ENCODE peak calls at places on chromosomes 13 and 19, in eight cellular contexts. Y is upper lobe of right lung; G is colonic mucosa; D is cardiac muscle cell; O is transverse colon; X is naive thymus-derived CD4-positive, alpha-beta T cell; W is uterus; I is upper lobe of left lung. A is an unnamed sample. For H3K27me3 and H3K36me3, the result is how much of the 10 kb centered on the place peaks cover.

GRCh38 chr13:79936368-79937136 is 404.4 kb downstream of the SPRY2 start:
- DNase-seq in Y (no peak), G (no peak), D (no peak), O (no peak), X (no peak), W (peak), I (no peak), A (no peak)

GRCh38 chr19:53989600-53990533 is 1.6 kb upstream of the CACNG6 start:
- DNase-seq in Y (no peak), G (no peak), D (no peak), O (no peak), X (no peak), W (no peak), I (no peak), A (peak)

GRCh38 chr19:51158474-51159129 is 16.5 kb downstream of the SIGLEC7 start:
- DNase-seq in Y (no peak), G (peak), D (peak), O (peak), X (peak), W (no peak), I (peak), A (peak)

GRCh38 chr13:27349458-27349857 is 75.0 kb upstream of the GTF3A start:
- DNase-seq in Y (no peak), G (no peak), D (no peak), O (no peak), X (no peak), W (no peak), I (no peak), A (no peak)

GRCh38 chr19:2441096-2441752 is 13.8 kb upstream of the TIMM13 start:
- DNase-seq in Y (no peak), G (no peak), D (no peak), O (no peak), X (no peak), W (no peak), I (no peak), A (no peak)

GRCh38 chr19:56838930-56839664 is 1.4 kb downstream of the PEG3 start:
- DNase-seq in Y (peak), G (peak), D (no peak), O (peak), X (no peak), W (peak), I (peak), A (no peak)

GRCh38 chr13:60230593-60230992 is 66.9 kb upstream of the DIAPH3 start:
- DNase-seq in Y (no peak), G (no peak), D (peak), O (no peak), X (no peak), W (no peak), I (no peak), A (no peak)

GRCh38 chr19:42148270-42148669 is 16.0 kb upstream of the POU2F2 start:
- DNase-seq in Y (no peak), G (no peak), D (no peak), O (no peak), X (peak), W (no peak), I (no peak), A (no peak)

GRCh38 chr19:56750658-56751057 is 79.1 kb upstream of the ZNF835 start:
- DNase-seq in Y (no peak), G (no peak), D (no peak), O (no peak), X (no peak), W (no peak), I (no peak), A (no peak)

GRCh38 chr19:12701596-12702282 is 5.3 kb upstream of the FBXW9 start:
- DNase-seq in Y (no peak), G (no peak), D (no peak), O (no peak), X (no peak), W (no peak), I (no peak), A (peak)

GRCh38 chr13:109119886-109120285 is 490.5 kb downstream of the MYO16 start:
- DNase-seq in Y (no peak), G (no peak), D (no peak), O (no peak), X (no peak), W (no peak), I (no peak), A (no peak)

GRCh38 chr13:109121826-109122225 is 492.4 kb downstream of the MYO16 start:
- DNase-seq in Y (no peak), G (no peak), D (no peak), O (no peak), X (no peak), W (no peak), I (no peak), A (no peak)

GRCh38 chr13:109126973-109127615 is 497.7 kb downstream of the MYO16 start:
- DNase-seq in Y (no peak), G (no peak), D (no peak), O (no peak), X (no peak), W (no peak), I (no peak), A (no peak)

GRCh38 chr13:109123971-109124370 is 494.6 kb downstream of the MYO16 start:
- DNase-seq in Y (no peak), G (no peak), D (peak), O (no peak), X (no peak), W (no peak), I (no peak), A (peak)
- H3K27me3 ChIP-seq in Y (under half), G (under half), D (under half), O (under half), X (under half), W (under half), I (under half), A (under half)

DNA sequence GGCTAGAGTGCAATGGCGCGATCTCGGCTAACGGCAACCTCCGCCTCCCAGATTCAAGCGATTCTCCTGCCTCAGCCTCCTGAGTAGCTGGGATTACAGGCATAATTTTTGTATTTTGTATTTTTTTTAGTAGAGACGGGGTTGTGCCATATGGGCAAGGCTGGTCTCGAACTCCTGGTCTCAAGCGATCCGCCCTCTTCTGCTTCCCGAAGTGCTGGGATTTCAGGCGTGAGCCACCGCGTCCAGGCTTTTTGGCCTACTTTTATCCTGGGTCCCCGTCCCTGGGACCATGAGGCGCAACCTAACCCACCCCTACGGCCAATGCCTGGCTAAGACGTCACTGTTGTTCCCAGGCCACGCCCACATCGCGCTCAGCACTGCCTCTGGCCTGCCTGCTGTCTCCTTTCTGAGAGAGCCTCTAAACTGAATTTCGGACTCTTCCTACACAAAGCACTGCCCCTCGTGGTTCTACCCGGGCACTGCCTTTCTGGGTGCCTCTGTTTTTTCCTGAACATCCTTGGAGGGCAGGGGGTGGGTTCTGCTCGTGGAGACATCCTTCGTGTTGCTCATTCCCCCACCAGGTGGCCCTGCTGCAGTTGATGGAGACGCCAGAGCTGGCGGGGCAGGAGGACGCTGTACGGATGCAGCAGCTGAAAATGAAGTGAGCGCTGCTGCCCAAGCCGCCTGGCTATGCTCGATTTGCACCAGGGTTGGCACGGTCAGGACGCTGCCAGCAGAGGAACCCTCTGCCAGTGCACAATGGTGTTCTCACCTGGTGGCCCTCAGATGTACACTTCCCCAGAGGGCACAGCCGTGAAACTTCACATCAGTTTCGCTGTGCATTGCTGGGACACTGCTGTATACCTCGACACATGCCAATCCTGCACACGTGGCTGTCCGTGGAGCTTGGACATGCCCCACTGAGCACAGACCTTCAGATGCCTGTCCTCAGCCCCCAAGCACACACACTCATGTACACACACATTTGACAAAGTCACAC is 2.0 kb downstream of the REX1BD start:
- DNase-seq in Y (peak), G (no peak), D (peak), O (peak), X (no peak), W (no peak), I (no peak), A (peak)
- H3K36me3 ChIP-seq in Y (under half), G (under half), D (under half), O (under half), X (under half), W (under half), I (under half), A (under half)

GRCh38 chr13:33017410-33017929 is 1.2 kb downstream of the KL start:
- DNase-seq in Y (no peak), G (peak), D (peak), O (peak), X (peak), W (peak), I (peak), A (peak)

GRCh38 chr13:33018886-33019285 is 2.7 kb downstream of the KL start:
- DNase-seq in Y (no peak), G (no peak), D (no peak), O (no peak), X (no peak), W (no peak), I (no peak), A (no peak)

GRCh38 chr13:33015275-33015674 is 948 bp upstream of the KL start:
- DNase-seq in Y (no peak), G (no peak), D (no peak), O (no peak), X (no peak), W (peak), I (peak), A (peak)

GRCh38 chr13:33015791-33016323 is 366 bp upstream of the KL start:
- DNase-seq in Y (peak), G (peak), D (peak), O (peak), X (no peak), W (peak), I (peak), A (peak)

GRCh38 chr13:33016414-33017409 is at the start of gene KL:
- DNase-seq in Y (peak), G (peak), D (peak), O (peak), X (peak), W (no peak), I (peak), A (peak)
- H3K27me3 ChIP-seq in Y (under half), G (under half), D (half or more), O (under half), X (under half), W (under half), I (under half), A (under half)

DNA sequence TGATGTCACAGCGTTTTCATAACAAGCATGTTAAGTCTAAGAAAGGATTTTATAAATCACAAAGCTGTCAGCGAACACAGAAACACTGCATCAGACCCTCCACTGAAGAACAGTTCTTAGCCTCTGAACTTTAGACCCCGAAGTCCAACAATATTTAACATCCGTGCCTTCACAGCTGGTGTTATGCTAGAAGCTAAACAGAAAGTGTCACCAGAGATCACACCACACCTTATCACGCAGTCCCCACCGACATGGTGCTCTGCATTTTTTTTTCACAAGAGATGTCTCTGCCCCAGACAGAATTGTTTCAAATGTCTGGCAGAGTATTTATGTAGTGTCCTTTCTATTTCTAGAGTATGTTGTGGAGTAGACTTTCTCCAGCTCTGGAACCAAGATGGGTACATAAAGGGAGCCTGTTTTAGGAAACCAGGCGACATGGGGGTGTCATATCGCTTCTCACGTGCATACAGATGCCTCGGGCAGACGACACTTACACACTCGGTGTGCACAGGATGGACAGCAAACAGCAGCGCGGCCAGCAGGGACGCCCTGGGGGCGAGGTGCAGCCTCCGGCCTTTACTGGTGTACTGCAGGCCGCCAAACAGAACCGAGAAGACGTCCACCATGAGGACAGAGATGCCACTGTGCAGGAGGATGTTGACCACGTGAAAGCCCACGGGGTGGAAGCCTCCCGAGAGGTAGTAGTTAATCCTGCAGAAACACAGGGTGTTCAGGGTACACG is 12.0 kb downstream of the TMTC4 start:
- DNase-seq in Y (no peak), G (no peak), D (no peak), O (no peak), X (no peak), W (no peak), I (no peak), A (no peak)
- H3K36me3 ChIP-seq in Y (half or more), G (under half), D (under half), O (under half), X (under half), W (under half), I (half or more), A (under half)

GRCh38 chr19:6026390-6026897 is 48.5 kb upstream of the RANBP3 start:
- DNase-seq in Y (peak), G (no peak), D (no peak), O (no peak), X (no peak), W (no peak), I (no peak), A (no peak)
- H3K27me3 ChIP-seq in Y (under half), G (under half), D (under half), O (under half), X (under half), W (under half), I (under half), A (under half)

GRCh38 chr13:34822681-34823080 is 119.4 kb upstream of the NBEA start:
- DNase-seq in Y (no peak), G (no peak), D (no peak), O (no peak), X (no peak), W (no peak), I (no peak), A (no peak)

GRCh38 chr13:34826432-34826831 is 115.6 kb upstream of the NBEA start:
- DNase-seq in Y (no peak), G (no peak), D (no peak), O (no peak), X (no peak), W (no peak), I (no peak), A (no peak)
- H3K36me3 ChIP-seq in Y (under half), G (under half), D (under half), O (under half), X (under half), W (under half), I (under half), A (under half)